ENCODE peak calls at places on chromosomes 3 and 15, in seven cellular contexts. U, D, C, X, O, L and V are unnamed samples.

GRCh38 chr3:122800838-122801237 is 6.0 kb downstream of the SLC49A4 start:
- DNase-seq in D (no peak), C (no peak), L (no peak), O (no peak), U (no peak), X (no peak), V (no peak)

GRCh38 chr3:27483117-27484001 is 825 bp downstream of the SLC4A7 start:
- DNase-seq in U (no peak), O (peak), X (peak), L (no peak), C (peak), D (peak), V (no peak)

GRCh38 chr3:1183320-1184048 is 90.7 kb downstream of the CNTN6 start:
- DNase-seq in O (peak), C (no peak), X (peak), L (no peak), D (no peak), U (no peak), V (no peak)

GRCh38 chr15:65303687-65304392 is 637 bp upstream of the RNU5B-1 start:
- DNase-seq in C (no peak), O (peak), D (no peak), X (peak), U (peak), L (peak), V (peak)

GRCh38 chr3:113143353-113143752 is 68.0 kb upstream of the BOC start:
- DNase-seq in L (no peak), C (no peak), X (no peak), D (no peak), O (no peak), U (no peak), V (no peak)

GRCh38 chr3:184384856-184385422 is 5.1 kb downstream of the CHRD start:
- DNase-seq in X (no peak), U (no peak), D (no peak), C (no peak), O (no peak), L (no peak), V (no peak)

GRCh38 chr3:139534992-139535879 is 4.3 kb downstream of the RBP1 start:
- DNase-seq in L (peak), D (no peak), X (peak), C (no peak), O (no peak), U (no peak), V (no peak)

GRCh38 chr15:69755571-69756310 is 303.1 kb downstream of the RPLP1 start:
- DNase-seq in U (no peak), O (no peak), L (no peak), C (no peak), D (peak), X (peak), V (no peak)

GRCh38 chr15:77347197-77347596 is 72.7 kb downstream of the PEAK1 start:
- DNase-seq in X (peak), D (no peak), L (no peak), O (no peak), U (no peak), C (no peak), V (no peak)

GRCh38 chr3:179969525-179969924 is 67.2 kb downstream of the PEX5L start:
- DNase-seq in C (no peak), D (no peak), U (no peak), X (peak), O (peak), L (no peak), V (peak)